ENCODE peak calls at places on chromosomes 3 and 15, in five cellular contexts. I is heart left ventricle, D is neural progenitor cell, S is epithelial cell of prostate, C is colonic mucosa. J is an unnamed sample.

GRCh38 chr3:156211583-156211982 is 91.2 kb downstream of the KCNAB1 start:
- DNase-seq in S (peak; percentile 73), I (no peak), D (no peak), C (no peak), J (no peak)

GRCh38 chr3:197599089-197599765 is 43.5 kb upstream of the BDH1 start:
- DNase-seq in S (peak; percentile 33), C (peak; percentile 87), I (peak; percentile 75), D (peak; percentile 87), J (peak; percentile 68)

GRCh38 chr3:106534206-106534605 is 665.4 kb upstream of the CBLB start:
- DNase-seq in S (peak; percentile 44), D (no peak), I (no peak), C (no peak), J (peak; percentile 3)

GRCh38 chr3:23418026-23418425 is 214.9 kb downstream of the UBE2E2 start:
- DNase-seq in S (no peak), D (no peak), I (no peak), C (no peak), J (no peak)

GRCh38 chr3:149547954-149548728 is 73.6 kb downstream of the TM4SF4 start:
- DNase-seq in D (no peak), S (no peak), I (no peak), C (peak; percentile 24), J (no peak)

GRCh38 chr3:120563356-120564022 is 32.6 kb upstream of the NDUFB4 start:
- DNase-seq in C (no peak), S (no peak), D (no peak), I (no peak), J (no peak)

GRCh38 chr3:32405155-32405554 is 13.5 kb downstream of the CMTM7 start:
- DNase-seq in D (no peak), S (no peak), C (no peak), I (no peak), J (no peak)

GRCh38 chr15:69080203-69080957 is 65.9 kb downstream of the NOX5 start:
- DNase-seq in D (peak; percentile 30), S (no peak), C (peak; percentile 40), I (no peak), J (no peak)

GRCh38 chr3:141659821-141660597 is 78.1 kb upstream of the RNF7 start:
- DNase-seq in C (peak; percentile 36), D (peak; percentile 78), S (no peak), I (peak; percentile 85), J (no peak)

GRCh38 chr3:100761211-100761921 is 52.1 kb downstream of the TFG start:
- DNase-seq in S (no peak), I (no peak), D (peak; percentile 29), C (no peak), J (no peak)

GRCh38 chr15:32877201-32877600 is 159.4 kb downstream of the GREM1 start:
- DNase-seq in S (no peak), D (no peak), I (no peak), C (no peak), J (no peak)

GRCh38 chr15:39118510-39118909 is 462.4 kb upstream of the THBS1 start:
- DNase-seq in S (no peak), I (no peak), D (no peak), C (no peak), J (no peak)

GRCh38 chr3:71031914-71032521 is 551.5 kb downstream of the FOXP1 start:
- DNase-seq in I (peak; percentile 59), D (no peak), S (no peak), C (no peak), J (no peak)

GRCh38 chr15:101210466-101210865 is 41.4 kb downstream of the CHSY1 start:
- DNase-seq in C (no peak), S (no peak), I (no peak), D (no peak), J (no peak)

GRCh38 chr15:76170426-76170800 is 110.6 kb downstream of the TMEM266 start:
- DNase-seq in C (no peak), D (no peak), I (no peak), S (no peak), J (no peak)
- H3K27ac ChIP-seq in C (no peak overlapping the region), D (no peak overlapping the region), I (peak overlapping the region; percentile 54), S (no peak overlapping the region), J (no peak overlapping the region)

DNA sequence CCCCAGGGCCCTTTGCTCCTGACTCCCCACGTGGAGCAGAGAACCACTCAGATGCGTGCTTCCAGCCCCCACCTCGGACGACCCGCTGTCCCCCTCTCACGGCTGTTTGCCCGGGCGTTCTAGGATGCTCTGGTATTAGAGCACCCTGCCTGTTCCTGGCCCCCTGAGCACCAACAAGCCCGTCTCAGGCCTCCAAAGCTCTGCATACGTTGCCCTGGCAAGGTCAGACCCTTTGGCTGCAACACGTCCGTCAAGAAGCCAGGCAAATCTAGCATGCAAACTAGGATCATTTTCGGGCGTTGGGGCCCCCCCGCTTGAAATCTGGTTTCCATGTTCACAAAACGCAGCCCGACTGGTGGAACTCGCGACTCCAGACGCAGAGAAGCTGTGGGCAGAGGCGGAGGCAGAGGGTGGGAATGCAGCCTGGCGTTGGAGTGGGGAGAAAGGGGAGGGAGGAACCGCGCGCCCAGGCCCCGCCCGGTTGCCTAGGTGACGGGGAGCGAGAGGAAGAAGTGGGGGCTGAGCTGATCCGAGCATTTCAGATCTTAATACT is 86.2 kb upstream of the PIAS1 start:
- DNase-seq in C (peak; percentile 74), I (peak; percentile 89), S (no peak), D (peak; percentile 90), J (no peak)
- H3K27ac ChIP-seq in C (no peak overlapping the region), I (no peak overlapping the region), S (no peak overlapping the region), D (no peak overlapping the region), J (no peak overlapping the region)

GRCh38 chr15:45157056-45157455 is 27.3 kb downstream of the DUOX1 start:
- DNase-seq in D (no peak), S (peak; percentile 31), C (no peak), I (no peak), J (no peak)
- H3K27ac ChIP-seq in D (no peak overlapping the region), S (peak overlapping the region; percentile 78), C (no peak overlapping the region), I (no peak overlapping the region), J (no peak overlapping the region)

GRCh38 chr3:69328103-69328755 is 57.7 kb downstream of the FRMD4B start:
- DNase-seq in D (no peak), S (no peak), I (no peak), C (no peak), J (no peak)
- H3K27ac ChIP-seq in D (no peak overlapping the region), S (no peak overlapping the region), I (peak overlapping the region; percentile 76), C (no peak overlapping the region), J (no peak overlapping the region)

J was measured in CD4-positive, alpha-beta T cell.